ENCODE peak calls at places on chromosomes 16 and 17, in nine cellular contexts. A is NCI-H460; I is NCI-H774; J is endothelial cell; M is mucosa of descending colon; Z is CD4-positive, alpha-beta T cell; E is stimulated activated CD8-positive, alpha-beta memory T cell treated with anti-CD3 and anti-CD28 coated beads, Interleukin-7, amount 100 ng/mL, for 1 hour; G is NCI-H146; K is uterus. V is an unnamed sample.

GRCh38 chr17:62892870-62893338 is 73.1 kb upstream of the TANC2 start:
- DNase-seq in M (no peak), G (no peak), J (peak), A (peak), I (no peak), E (peak), Z (peak), K (no peak), V (peak)

GRCh38 chr16:1687427-1688316 is 9.6 kb downstream of the JPT2 start:
- DNase-seq in I (no peak), G (no peak), M (no peak), E (no peak), A (no peak), J (no peak), K (no peak), Z (no peak), V (no peak)

GRCh38 chr16:53052519-53053501 is at the start of gene CHD9NB:
- DNase-seq in M (no peak), E (no peak), J (no peak), Z (no peak), K (no peak), G (peak), A (peak), I (no peak), V (no peak)

GRCh38 chr17:28849281-28849680 is 5.5 kb upstream of the ERAL1 start:
- DNase-seq in M (peak), Z (no peak), I (no peak), E (no peak), A (no peak), G (no peak), K (no peak), J (no peak), V (no peak)

GRCh38 chr17:44601574-44602372 is 44.5 kb downstream of the FZD2 start:
- DNase-seq in G (peak), A (no peak), I (no peak), J (no peak), M (no peak), K (no peak), Z (no peak), E (no peak), V (no peak)

GRCh38 chr17:63529711-63530556 is 6.8 kb downstream of the KCNH6 start:
- DNase-seq in Z (no peak), I (no peak), M (no peak), K (no peak), E (no peak), J (no peak), G (no peak), A (no peak), V (no peak)

GRCh38 chr16:70635356-70636016 is 10.9 kb upstream of the IL34 start:
- DNase-seq in J (no peak), K (no peak), M (no peak), Z (no peak), G (peak), A (no peak), I (no peak), E (no peak), V (peak)

GRCh38 chr16:66007717-66008116 is 358.8 kb upstream of the CDH5 start:
- DNase-seq in A (no peak), G (no peak), Z (no peak), E (no peak), J (no peak), K (no peak), M (no peak), I (no peak), V (no peak)

GRCh38 chr16:79509221-79509631 is 91.3 kb downstream of the MAF start:
- DNase-seq in G (no peak), M (no peak), I (no peak), E (no peak), K (no peak), A (no peak), J (peak), Z (no peak), V (no peak)

V was measured in tibial nerve.